ENCODE peak calls at places on chromosomes 7 and 10, in four cellular contexts. M is WTC11, N is HL-60, L is cardiac muscle cell. P is an unnamed sample.

GRCh38 chr10:124917168-124917938 is 24.6 kb upstream of the ZRANB1 start:
- DNase-seq in M (peak; percentile 31), N (peak; percentile 47), L (peak; percentile 71), P (peak; percentile 54)

GRCh38 chr10:61475449-61475873 is 22.3 kb upstream of the TMEM26 start:
- DNase-seq in M (no peak), N (no peak), L (no peak), P (no peak)

GRCh38 chr7:2964208-2964607 is 79.5 kb downstream of the CARD11 start:
- DNase-seq in M (no peak), N (no peak), L (no peak), P (no peak)

GRCh38 chr7:19772323-19772722 is 1.1 kb downstream of the TMEM196 start:
- DNase-seq in M (peak; percentile 20), N (no peak), L (peak; percentile 1), P (no peak)

GRCh38 chr7:45000096-45001032 is at the start of gene CCM2:
- DNase-seq in M (peak; percentile 47), N (peak; percentile 39), L (peak; percentile 79), P (peak; percentile 63)

GRCh38 chr7:39894904-39895303 is 55.2 kb upstream of the CDK13 start:
- DNase-seq in M (no peak), N (no peak), L (no peak), P (no peak)

GRCh38 chr10:79025113-79025832 is 43.5 kb upstream of the ZMIZ1 start:
- DNase-seq in M (no peak), N (no peak), L (peak; percentile 71), P (no peak)

GRCh38 chr7:40469481-40469880 is 334.7 kb downstream of the SUGCT start:
- DNase-seq in M (no peak), N (no peak), L (no peak), P (peak; percentile 33)

GRCh38 chr7:98997836-98998235 is 119.5 kb downstream of the TRRAP start:
- DNase-seq in M (no peak), N (no peak), L (no peak), P (no peak)

GRCh38 chr7:25889765-25890164 is 262.2 kb upstream of the NFE2L3 start:
- DNase-seq in M (no peak), N (no peak), L (no peak), P (no peak)

GRCh38 chr10:74486659-74487058 is 335.6 kb downstream of the ADK start:
- DNase-seq in M (no peak), N (no peak), L (no peak), P (no peak)

GRCh38 chr7:44097064-44097932 is 6.8 kb upstream of the AEBP1 start:
- DNase-seq in M (no peak), N (peak; percentile 92), L (no peak), P (no peak)

GRCh38 chr10:6279540-6280267 is 77.0 kb downstream of the PFKFB3 start:
- DNase-seq in M (peak; percentile 37), N (no peak), L (peak; percentile 60), P (no peak)

GRCh38 chr10:123318516-123318915 is 164.3 kb downstream of the BUB3 start:
- DNase-seq in M (no peak), N (no peak), L (no peak), P (no peak)

GRCh38 chr7:50404392-50404791 is 45.8 kb downstream of the FIGNL1 start:
- DNase-seq in M (no peak), N (no peak), L (peak; percentile 9), P (no peak)

GRCh38 chr10:43131906-43132305 is 6.3 kb upstream of the CSGALNACT2 start:
- DNase-seq in M (no peak), N (no peak), L (no peak), P (no peak)

GRCh38 chr10:588246-589165 is 101.0 kb downstream of the DIP2C start:
- DNase-seq in M (no peak), N (no peak), L (no peak), P (no peak)

GRCh38 chr7:102069913-102070629 is 216.6 kb upstream of the SH2B2 start:
- DNase-seq in M (peak; percentile 33), N (no peak), L (no peak), P (no peak)

GRCh38 chr7:67478066-67478465 is 481.4 kb downstream of the TYW1 start:
- DNase-seq in M (no peak), N (no peak), L (no peak), P (no peak)

GRCh38 chr7:24572421-24573007 is 738 bp upstream of the PALS2 start:
- DNase-seq in M (no peak), N (no peak), L (no peak), P (peak; percentile 41)

GRCh38 chr7:36151921-36152755 is 916 bp upstream of the EEPD1 start:
- DNase-seq in M (no peak), N (no peak), L (no peak), P (no peak)

GRCh38 chr7:126689037-126689436 is 563.7 kb downstream of the GRM8 start:
- DNase-seq in M (no peak), N (no peak), L (no peak), P (no peak)

GRCh38 chr7:44184221-44184873 is 4.9 kb downstream of the GCK start:
- DNase-seq in M (no peak), N (no peak), L (no peak), P (no peak)

GRCh38 chr10:79985481-79986072 is 36.7 kb upstream of the SFTPD start:
- DNase-seq in M (no peak), N (no peak), L (no peak), P (no peak)

GRCh38 chr10:9635691-9636090 is 1382.0 kb upstream of the CELF2 start:
- DNase-seq in M (no peak), N (no peak), L (no peak), P (no peak)

GRCh38 chr10:62248465-62248864 is 20.2 kb downstream of the RTKN2 start:
- DNase-seq in M (no peak), N (no peak), L (no peak), P (no peak)

GRCh38 chr10:11742779-11743298 is 657 bp downstream of the ECHDC3 start:
- DNase-seq in M (peak; percentile 41), N (no peak), L (no peak), P (peak; percentile 35)

GRCh38 chr10:80545258-80545881 is 7.7 kb downstream of the SH2D4B start:
- DNase-seq in M (no peak), N (no peak), L (no peak), P (no peak)

GRCh38 chr7:142384508-142384922 is 126.7 kb upstream of the PRSS58 start:
- DNase-seq in M (no peak), N (peak; percentile 95), L (no peak), P (no peak)

GRCh38 chr10:4111593-4111992 is 326.6 kb upstream of the KLF6 start:
- DNase-seq in M (no peak), N (no peak), L (no peak), P (no peak)

GRCh38 chr7:132410385-132410784 is 165.9 kb downstream of the PLXNA4 start:
- DNase-seq in M (no peak), N (no peak), L (no peak), P (peak; percentile 27)

GRCh38 chr7:88306590-88307048 is at the start of gene STEAP4:
- DNase-seq in M (peak; percentile 71), N (peak; percentile 87), L (peak; percentile 50), P (peak; percentile 65)

GRCh38 chr10:9957352-9957751 is 1060.3 kb upstream of the CELF2 start:
- DNase-seq in M (no peak), N (no peak), L (no peak), P (no peak)

DNA sequence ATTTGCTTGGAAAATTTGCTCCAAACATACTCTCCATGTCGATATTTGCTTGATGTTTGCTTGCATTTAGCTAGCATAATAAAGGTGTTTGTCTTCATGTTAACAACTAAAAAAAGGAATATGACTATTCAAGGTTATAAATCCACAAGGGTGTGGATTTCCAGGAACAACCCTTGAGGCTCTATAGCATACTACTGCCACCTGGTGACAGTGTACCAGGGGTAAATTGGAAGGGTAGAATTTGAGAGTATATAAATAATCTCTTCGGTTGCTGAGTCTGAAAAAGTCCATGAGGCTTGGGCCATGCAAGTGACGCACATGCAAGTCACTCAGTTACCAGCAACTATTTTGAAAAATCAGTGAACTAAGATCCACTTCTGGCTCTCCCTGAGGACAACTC is 68.4 kb downstream of the SLIT1 start:
- DNase-seq in M (no peak), N (no peak), L (no peak), P (no peak)
- TF ChIP-seq CTCF in M (no peak), N (peak; percentile 1), L (peak; percentile 19), P (no peak)

DNA sequence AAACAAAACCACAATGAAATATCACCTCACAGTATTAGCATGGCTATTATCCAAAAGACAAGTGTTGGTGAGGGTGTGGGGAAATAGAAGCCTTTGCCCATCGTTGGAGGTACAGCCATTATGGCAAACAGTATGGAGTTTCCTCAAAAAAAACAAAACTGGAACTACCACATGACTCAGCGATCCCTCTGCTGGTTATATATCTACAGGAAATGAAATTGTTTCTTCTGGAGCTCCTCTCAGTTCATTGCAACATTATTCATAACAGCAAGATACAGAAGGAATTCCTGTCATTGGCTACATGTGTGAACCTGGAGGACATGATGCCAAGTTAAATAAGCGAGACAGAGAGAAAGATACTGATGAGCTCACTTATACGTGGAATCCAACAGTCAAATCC is 2.4 kb upstream of the UBE3C start:
- DNase-seq in M (no peak), N (peak; percentile 65), L (no peak), P (no peak)
- TF ChIP-seq CTCF in M (no peak), N (no peak), L (peak; percentile 39), P (no peak)

GRCh38 chr7:8277394-8277982 is 15.5 kb upstream of the ICA1 start:
- DNase-seq in M (no peak), N (no peak), L (peak; percentile 21), P (no peak)
- TF ChIP-seq CTCF in M (peak; percentile 30), N (peak; percentile 28), L (no peak), P (no peak)

GRCh38 chr7:636396-636795 is 90.1 kb upstream of the DNAAF5 start:
- DNase-seq in M (peak; percentile 27), N (no peak), L (peak; percentile 7), P (no peak)
- TF ChIP-seq CTCF in M (no peak), N (no peak), L (peak; percentile 57), P (no peak)

GRCh38 chr7:486216-486743 is 33.4 kb downstream of the PDGFA start:
- DNase-seq in M (no peak), N (no peak), L (no peak), P (no peak)
- TF ChIP-seq CTCF in M (no peak), N (no peak), L (no peak), P (no peak)

P was measured in uterus.